ENCODE peak calls at places on chromosomes 2 and 18, in five cellular contexts. One of them, this sample, is unnamed.

GRCh38 chr2:219542931-219543595 is 546 bp downstream of the CHPF start:
- DNase-seq in stomach: no peak
- DNase-seq in prostate gland: no peak
- DNase-seq in Panc1: no peak
- DNase-seq in K562: peak; percentile 50
- DNase-seq in this sample: no peak

GRCh38 chr2:178194600-178195389 is 483 bp downstream of the OSBPL6 start:
- DNase-seq in stomach: peak; percentile 27
- DNase-seq in prostate gland: peak; percentile 37
- DNase-seq in K562: peak; percentile 64
- DNase-seq in Panc1: no peak
- DNase-seq in this sample: no peak

GRCh38 chr2:43225788-43226557 is 433 bp downstream of the ZFP36L2 start:
- DNase-seq in K562: peak; percentile 70
- DNase-seq in prostate gland: peak; percentile 37
- DNase-seq in stomach: no peak
- DNase-seq in Panc1: no peak
- DNase-seq in this sample: peak; percentile 68

GRCh38 chr2:33552758-33553461 is 46.2 kb downstream of the FAM98A start:
- DNase-seq in prostate gland: no peak
- DNase-seq in Panc1: no peak
- DNase-seq in stomach: no peak
- DNase-seq in K562: no peak
- DNase-seq in this sample: no peak

GRCh38 chr18:68604256-68604655 is 110.7 kb downstream of the TMX3 start:
- DNase-seq in stomach: no peak
- DNase-seq in prostate gland: no peak
- DNase-seq in Panc1: no peak
- DNase-seq in K562: no peak
- DNase-seq in this sample: no peak

GRCh38 chr2:70360661-70361316 is 58.9 kb upstream of the FAM136A start:
- DNase-seq in Panc1: no peak
- DNase-seq in K562: peak; percentile 49
- DNase-seq in prostate gland: no peak
- DNase-seq in stomach: no peak
- DNase-seq in this sample: no peak

GRCh38 chr18:67621025-67621713 is 104.6 kb upstream of the DSEL start:
- DNase-seq in prostate gland: no peak
- DNase-seq in stomach: no peak
- DNase-seq in K562: no peak
- DNase-seq in Panc1: no peak
- DNase-seq in this sample: no peak

GRCh38 chr2:79876430-79876829 is 363.6 kb downstream of the CTNNA2 start:
- DNase-seq in Panc1: no peak
- DNase-seq in K562: no peak
- DNase-seq in stomach: no peak
- DNase-seq in prostate gland: no peak
- DNase-seq in this sample: no peak

GRCh38 chr18:22539045-22539444 is 121.3 kb upstream of the CTAGE1 start:
- DNase-seq in Panc1: no peak
- DNase-seq in K562: no peak
- DNase-seq in stomach: no peak
- DNase-seq in prostate gland: no peak
- DNase-seq in this sample: no peak

GRCh38 chr2:148930046-148930775 is 55.2 kb downstream of the KIF5C start:
- DNase-seq in K562: no peak
- DNase-seq in Panc1: no peak
- DNase-seq in stomach: no peak
- DNase-seq in prostate gland: no peak
- DNase-seq in this sample: no peak

GRCh38 chr18:65235966-65236634 is 514.7 kb upstream of the CDH7 start:
- DNase-seq in stomach: no peak
- DNase-seq in Panc1: no peak
- DNase-seq in K562: no peak
- DNase-seq in prostate gland: no peak
- DNase-seq in this sample: no peak

GRCh38 chr18:62763101-62763521 is 47.8 kb downstream of the PHLPP1 start:
- DNase-seq in K562: no peak
- DNase-seq in prostate gland: no peak
- DNase-seq in Panc1: no peak
- DNase-seq in stomach: no peak
- DNase-seq in this sample: no peak

GRCh38 chr18:36155960-36156757 is 26.5 kb downstream of the ELP2 start:
- DNase-seq in prostate gland: no peak
- DNase-seq in K562: no peak
- DNase-seq in Panc1: no peak
- DNase-seq in stomach: no peak
- DNase-seq in this sample: no peak

GRCh38 chr2:219041252-219041651 is at the start of gene CFAP65:
- DNase-seq in Panc1: peak; percentile 10
- DNase-seq in stomach: peak; percentile 48
- DNase-seq in prostate gland: peak; percentile 34
- DNase-seq in K562: peak; percentile 12
- DNase-seq in this sample: no peak

GRCh38 chr18:58541137-58541788 is 87.6 kb downstream of the ALPK2 start:
- DNase-seq in prostate gland: no peak
- DNase-seq in Panc1: no peak
- DNase-seq in stomach: no peak
- DNase-seq in K562: no peak
- DNase-seq in this sample: no peak

GRCh38 chr2:232420463-232421188 is 14.0 kb downstream of the ALPG start:
- DNase-seq in K562: no peak
- DNase-seq in prostate gland: peak; percentile 43
- DNase-seq in stomach: peak; percentile 61
- DNase-seq in Panc1: no peak
- DNase-seq in this sample: no peak

GRCh38 chr2:227748079-227748478 is 2.4 kb downstream of the SCYGR8 start:
- DNase-seq in stomach: no peak
- DNase-seq in Panc1: no peak
- DNase-seq in K562: peak; percentile 18
- DNase-seq in prostate gland: no peak
- DNase-seq in this sample: no peak

GRCh38 chr18:35155403-35156117 is 85.3 kb upstream of the ZNF397 start:
- DNase-seq in stomach: no peak
- DNase-seq in prostate gland: no peak
- DNase-seq in Panc1: no peak
- DNase-seq in K562: no peak
- DNase-seq in this sample: no peak

GRCh38 chr18:49377742-49378141 is 82.7 kb downstream of the DYM start:
- DNase-seq in prostate gland: no peak
- DNase-seq in K562: no peak
- DNase-seq in stomach: no peak
- DNase-seq in Panc1: no peak
- DNase-seq in this sample: no peak

GRCh38 chr2:220167956-220168355 is 540.5 kb downstream of the SLC4A3 start:
- DNase-seq in K562: no peak
- DNase-seq in Panc1: no peak
- DNase-seq in stomach: no peak
- DNase-seq in prostate gland: no peak
- DNase-seq in this sample: no peak

GRCh38 chr18:31040982-31041345 is 1.6 kb downstream of the DSC3 start:
- DNase-seq in K562: no peak
- DNase-seq in stomach: no peak
- DNase-seq in Panc1: no peak
- DNase-seq in prostate gland: peak; percentile 49
- DNase-seq in this sample: no peak

GRCh38 chr2:197453914-197454398 is 604 bp downstream of the COQ10B start:
- DNase-seq in prostate gland: peak; percentile 63
- DNase-seq in K562: peak; percentile 51
- DNase-seq in stomach: peak; percentile 70
- DNase-seq in Panc1: peak; percentile 32
- DNase-seq in this sample: peak; percentile 64

GRCh38 chr2:158539176-158539895 is 82.6 kb downstream of the PKP4 start:
- DNase-seq in Panc1: peak; percentile 74
- DNase-seq in stomach: no peak
- DNase-seq in K562: no peak
- DNase-seq in prostate gland: peak; percentile 77
- DNase-seq in this sample: no peak

GRCh38 chr2:116180072-116180471 is 1634.4 kb upstream of the DDX18 start:
- DNase-seq in prostate gland: no peak
- DNase-seq in stomach: no peak
- DNase-seq in Panc1: no peak
- DNase-seq in K562: no peak
- DNase-seq in this sample: no peak

GRCh38 chr18:12630136-12630535 is 27.8 kb downstream of the SPIRE1 start:
- DNase-seq in K562: no peak
- DNase-seq in stomach: no peak
- DNase-seq in Panc1: no peak
- DNase-seq in prostate gland: no peak
- DNase-seq in this sample: no peak

GRCh38 chr18:41126541-41127235 is 828.3 kb upstream of the PIK3C3 start:
- DNase-seq in Panc1: no peak
- DNase-seq in K562: no peak
- DNase-seq in stomach: no peak
- DNase-seq in prostate gland: no peak
- DNase-seq in this sample: no peak

GRCh38 chr2:63078852-63079606 is 28.4 kb downstream of the OTX1 start:
- DNase-seq in prostate gland: no peak
- DNase-seq in Panc1: peak; percentile 18
- DNase-seq in stomach: no peak
- DNase-seq in K562: peak; percentile 38
- DNase-seq in this sample: no peak

GRCh38 chr2:164314148-164314547 is 307.1 kb downstream of the GRB14 start:
- DNase-seq in stomach: no peak
- DNase-seq in K562: no peak
- DNase-seq in Panc1: no peak
- DNase-seq in prostate gland: peak; percentile 4
- DNase-seq in this sample: no peak

GRCh38 chr2:143907801-143908200 is 612.1 kb downstream of the ZEB2 start:
- DNase-seq in prostate gland: no peak
- DNase-seq in Panc1: no peak
- DNase-seq in K562: no peak
- DNase-seq in stomach: no peak
- DNase-seq in this sample: no peak

GRCh38 chr2:200199576-200200263 is 106.8 kb upstream of the SPATS2L start:
- DNase-seq in Panc1: no peak
- DNase-seq in stomach: no peak
- DNase-seq in prostate gland: no peak
- DNase-seq in K562: no peak
- DNase-seq in this sample: no peak

GRCh38 chr2:228318218-228318617 is 136.7 kb upstream of the SPHKAP start:
- DNase-seq in Panc1: no peak
- DNase-seq in prostate gland: no peak
- DNase-seq in stomach: no peak
- DNase-seq in K562: no peak
- DNase-seq in this sample: no peak

GRCh38 chr2:200812122-200813022 is 662 bp downstream of the BZW1 start:
- DNase-seq in prostate gland: peak; percentile 69
- DNase-seq in Panc1: no peak
- DNase-seq in K562: peak; percentile 66
- DNase-seq in stomach: peak; percentile 81
- DNase-seq in this sample: peak; percentile 74

GRCh38 chr2:137437386-137437785 is 526.9 kb upstream of the HNMT start:
- DNase-seq in prostate gland: no peak
- DNase-seq in Panc1: no peak
- DNase-seq in K562: no peak
- DNase-seq in stomach: no peak
- DNase-seq in this sample: no peak

GRCh38 chr2:69081001-69081400 is 68.0 kb downstream of the ANTXR1 start:
- DNase-seq in prostate gland: no peak
- DNase-seq in Panc1: no peak
- DNase-seq in stomach: no peak
- DNase-seq in K562: no peak
- DNase-seq in this sample: no peak

GRCh38 chr2:69082430-69082997 is 69.5 kb downstream of the ANTXR1 start:
- DNase-seq in K562: no peak
- DNase-seq in stomach: peak; percentile 50
- DNase-seq in Panc1: peak; percentile 78
- DNase-seq in prostate gland: peak; percentile 47
- DNase-seq in this sample: no peak

GRCh38 chr2:69084492-69084891 is 71.5 kb downstream of the ANTXR1 start:
- DNase-seq in stomach: no peak
- DNase-seq in Panc1: no peak
- DNase-seq in K562: no peak
- DNase-seq in prostate gland: no peak
- DNase-seq in this sample: no peak

GRCh38 chr2:69081757-69082156 is 68.8 kb downstream of the ANTXR1 start:
- DNase-seq in K562: no peak
- DNase-seq in Panc1: no peak
- DNase-seq in stomach: no peak
- DNase-seq in prostate gland: no peak
- DNase-seq in this sample: no peak

GRCh38 chr2:69083126-69083733 is 70.3 kb downstream of the ANTXR1 start:
- DNase-seq in Panc1: peak; percentile 39
- DNase-seq in stomach: no peak
- DNase-seq in prostate gland: no peak
- DNase-seq in K562: no peak
- DNase-seq in this sample: no peak
- H3K4me3 ChIP-seq in Panc1: no peak overlapping the region
- H3K4me3 ChIP-seq in stomach: no peak overlapping the region
- H3K4me3 ChIP-seq in prostate gland: no peak overlapping the region
- H3K4me3 ChIP-seq in K562: no peak overlapping the region
- H3K4me3 ChIP-seq in this sample: no peak overlapping the region

GRCh38 chr2:37000988-37001556 is 34.7 kb upstream of the STRN start:
- DNase-seq in K562: no peak
- DNase-seq in Panc1: no peak
- DNase-seq in stomach: no peak
- DNase-seq in prostate gland: no peak
- DNase-seq in this sample: no peak
- H3K36me3 ChIP-seq in K562: peaks cover 45% of the 10 kb centered on the region
- H3K36me3 ChIP-seq in Panc1: no peaks in the 10 kb centered on the region
- H3K36me3 ChIP-seq in stomach: peaks cover 14% of the 10 kb centered on the region
- H3K36me3 ChIP-seq in prostate gland: no peaks in the 10 kb centered on the region
- H3K36me3 ChIP-seq in this sample: peaks cover 14% of the 10 kb centered on the region

GRCh38 chr2:237414056-237414661 is at the start of gene COL6A3:
- DNase-seq in K562: no peak
- DNase-seq in prostate gland: no peak
- DNase-seq in stomach: no peak
- DNase-seq in Panc1: no peak
- DNase-seq in this sample: peak; percentile 34
- TF ChIP-seq POLR2AphosphoS5 in K562: no peak
- TF ChIP-seq POLR2AphosphoS5 in prostate gland: no peak
- TF ChIP-seq POLR2AphosphoS5 in stomach: no peak
- TF ChIP-seq POLR2AphosphoS5 in Panc1: no peak
- TF ChIP-seq POLR2AphosphoS5 in this sample: peak; percentile 37

DNA sequence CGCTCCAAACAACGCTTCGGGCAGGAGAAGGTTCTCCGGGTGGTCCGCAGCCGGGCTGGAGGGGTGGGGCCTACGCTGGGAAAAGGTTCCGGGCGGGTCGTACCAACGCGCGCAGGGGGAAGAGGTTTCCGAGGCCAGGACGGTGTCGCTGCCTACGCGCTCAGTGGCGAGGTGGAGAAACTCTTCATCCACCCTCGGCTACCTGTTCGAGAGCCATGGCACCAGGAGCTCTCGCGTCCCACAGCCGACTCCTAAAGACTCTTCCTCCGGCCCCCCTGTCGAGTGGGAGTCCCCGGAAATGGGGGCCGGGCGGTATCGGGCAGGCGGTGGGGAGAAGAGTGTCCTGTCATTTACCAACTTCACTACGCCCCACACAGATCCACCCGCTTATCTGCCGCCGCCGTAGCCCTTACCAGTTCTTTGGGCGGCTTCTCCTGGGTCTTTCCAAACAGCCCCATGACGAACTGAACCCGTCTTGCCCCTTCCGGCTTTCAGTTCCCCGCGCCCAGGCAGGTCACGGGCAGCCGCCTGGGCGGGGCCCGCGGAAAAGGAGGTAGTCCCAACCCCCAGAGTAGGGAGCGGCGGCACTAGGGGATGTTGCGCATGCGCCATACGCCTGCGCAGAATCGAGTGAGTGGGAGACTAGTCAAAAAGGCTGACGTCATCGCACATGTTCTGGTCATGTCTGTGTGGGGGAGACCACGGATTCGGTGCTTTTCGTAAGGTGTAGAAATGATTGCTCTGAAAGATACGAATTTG is at the start of gene CHMP3:
- DNase-seq in Panc1: peak; percentile 88
- DNase-seq in K562: peak; percentile 99
- DNase-seq in stomach: peak; percentile 97
- DNase-seq in prostate gland: peak; percentile 94
- DNase-seq in this sample: peak; percentile 96
- H3K4me3 ChIP-seq in Panc1: peak within 1 kb of the TSS; percentile 90
- H3K4me3 ChIP-seq in K562: peak within 1 kb of the TSS; percentile 74
- H3K4me3 ChIP-seq in stomach: peak within 1 kb of the TSS; percentile 71
- H3K4me3 ChIP-seq in prostate gland: peak within 1 kb of the TSS; percentile 83
- H3K4me3 ChIP-seq in this sample: peak within 1 kb of the TSS; percentile 75